ENCODE peak calls at places on chromosomes 4 and X, in seven cellular contexts. V is hepatocyte, A is OCI-LY7, Z is cardiac fibroblast, D is omental fat pad, J is H9, U is SK-N-SH. R is an unnamed sample.

GRCh38 chrX:109709129-109709631 is 23.9 kb downstream of the ACSL4 start:
- DNase-seq in U (no peak), A (peak), Z (peak), V (no peak), J (no peak), D (no peak), R (no peak)

GRCh38 chr4:3865986-3866812 is 100.0 kb downstream of the ADRA2C start:
- DNase-seq in D (no peak), J (peak), A (no peak), U (peak), V (no peak), Z (no peak), R (no peak)

GRCh38 chrX:71532078-71532752 is 689 bp upstream of the OGT start:
- DNase-seq in V (peak), D (no peak), Z (peak), A (peak), J (no peak), U (no peak), R (peak)

GRCh38 chr4:180527993-180528392 is 1715.2 kb upstream of the TENM3 start:
- DNase-seq in A (no peak), D (no peak), V (no peak), Z (no peak), J (no peak), U (no peak), R (no peak)

GRCh38 chrX:103730746-103731508 is 20.2 kb downstream of the TMEM31 start:
- DNase-seq in Z (peak), D (no peak), U (no peak), J (no peak), V (no peak), A (no peak), R (no peak)

GRCh38 chr4:183398298-183399129 is 45.9 kb upstream of the CDKN2AIP start:
- DNase-seq in V (peak), U (peak), J (peak), Z (peak), A (peak), D (peak), R (peak)

GRCh38 chr4:105473340-105474109 is at the start of gene PPA2:
- DNase-seq in Z (peak), V (peak), U (peak), J (peak), D (peak), A (peak), R (peak)

GRCh38 chr4:72397314-72397713 is 171.7 kb downstream of the ADAMTS3 start:
- DNase-seq in J (no peak), A (no peak), Z (peak), V (peak), U (no peak), D (no peak), R (no peak)

GRCh38 chrX:131650637-131651410 is 107.0 kb downstream of the OR13H1 start:
- DNase-seq in Z (peak), U (no peak), A (no peak), J (no peak), D (no peak), V (no peak), R (no peak)

GRCh38 chr4:119271361-119272085 is 50.4 kb downstream of the FABP2 start:
- DNase-seq in Z (no peak), V (no peak), J (no peak), D (no peak), U (no peak), A (no peak), R (no peak)

GRCh38 chrX:17553451-17553850 is 178.5 kb downstream of the NHS start:
- DNase-seq in V (no peak), J (peak), A (no peak), Z (peak), D (no peak), U (no peak), R (no peak)

GRCh38 chr4:32268949-32269348 is 1548.8 kb downstream of the PCDH7 start:
- DNase-seq in Z (peak), D (no peak), U (no peak), A (peak), V (no peak), J (no peak), R (no peak)

GRCh38 chr4:168731006-168731636 is 234.3 kb downstream of the PALLD start:
- DNase-seq in U (no peak), A (no peak), D (no peak), Z (peak), J (no peak), V (no peak), R (no peak)

GRCh38 chr4:147790412-147790811 is 58.5 kb downstream of the ARHGAP10 start:
- DNase-seq in V (no peak), Z (no peak), J (no peak), U (no peak), A (no peak), D (no peak), R (no peak)

GRCh38 chr4:133151301-133151680 is 2.2 kb downstream of the PCDH10 start:
- DNase-seq in J (no peak), V (no peak), D (no peak), A (no peak), U (no peak), Z (no peak), R (no peak)

GRCh38 chr4:35604252-35604651 is 640.1 kb downstream of the ARAP2 start:
- DNase-seq in J (no peak), U (no peak), A (no peak), V (no peak), Z (no peak), D (no peak), R (no peak)

GRCh38 chrX:45912316-45912715 is 632.9 kb downstream of the ZNF674 start:
- DNase-seq in V (no peak), J (no peak), A (no peak), Z (no peak), U (no peak), D (no peak), R (no peak)

GRCh38 chr4:177566691-177567090 is 124.5 kb upstream of the AGA start:
- DNase-seq in J (no peak), D (no peak), Z (no peak), A (no peak), U (no peak), V (no peak), R (no peak)

GRCh38 chr4:153205028-153205648 is 895 bp downstream of the TRIM2 start:
- DNase-seq in Z (no peak), A (no peak), V (peak), D (no peak), U (no peak), J (peak), R (peak)

GRCh38 chr4:173522160-173522873 is 7.7 kb downstream of the HAND2 start:
- DNase-seq in U (peak), D (peak), A (no peak), J (peak), V (peak), Z (peak), R (no peak)

GRCh38 chr4:141220271-141220654 is 432 bp upstream of the ZNF330 start:
- DNase-seq in U (no peak), V (no peak), D (no peak), A (no peak), J (peak), Z (no peak), R (no peak)

GRCh38 chr4:106334732-106335131 is 18.4 kb downstream of the AIMP1 start:
- DNase-seq in J (no peak), V (no peak), Z (no peak), U (no peak), A (no peak), D (no peak), R (no peak)

GRCh38 chr4:123478859-123479345 is 82.3 kb downstream of the SPRY1 start:
- DNase-seq in J (no peak), V (peak), A (peak), Z (peak), U (no peak), D (no peak), R (peak)

GRCh38 chrX:50769389-50770063 is 44.5 kb downstream of the SHROOM4 start:
- DNase-seq in Z (no peak), V (no peak), D (no peak), U (no peak), A (no peak), J (no peak), R (no peak)

GRCh38 chr4:173332963-173333657 is 1.0 kb downstream of the HMGB2 start:
- DNase-seq in J (no peak), D (no peak), V (no peak), Z (peak), A (no peak), U (no peak), R (peak)

GRCh38 chr4:124262211-124263179 is 450.0 kb downstream of the ANKRD50 start:
- DNase-seq in U (peak), J (peak), D (peak), Z (peak), V (peak), A (peak), R (peak)

GRCh38 chr4:48025005-48025404 is 8.4 kb downstream of the NIPAL1 start:
- DNase-seq in D (no peak), U (no peak), Z (peak), J (no peak), A (no peak), V (peak), R (no peak)

GRCh38 chr4:71396382-71396781 is 57.6 kb downstream of the SLC4A4 start:
- DNase-seq in Z (peak), J (no peak), V (peak), D (no peak), A (no peak), U (no peak), R (no peak)

GRCh38 chrX:128816919-128817318 is 706.4 kb downstream of the SMARCA1 start:
- DNase-seq in D (no peak), Z (no peak), V (peak), A (peak), U (peak), J (peak), R (no peak)
- TF ChIP-seq CTCF in D (no peak), Z (no peak), V (peak), A (peak), U (peak), J (peak), R (peak)

DNA sequence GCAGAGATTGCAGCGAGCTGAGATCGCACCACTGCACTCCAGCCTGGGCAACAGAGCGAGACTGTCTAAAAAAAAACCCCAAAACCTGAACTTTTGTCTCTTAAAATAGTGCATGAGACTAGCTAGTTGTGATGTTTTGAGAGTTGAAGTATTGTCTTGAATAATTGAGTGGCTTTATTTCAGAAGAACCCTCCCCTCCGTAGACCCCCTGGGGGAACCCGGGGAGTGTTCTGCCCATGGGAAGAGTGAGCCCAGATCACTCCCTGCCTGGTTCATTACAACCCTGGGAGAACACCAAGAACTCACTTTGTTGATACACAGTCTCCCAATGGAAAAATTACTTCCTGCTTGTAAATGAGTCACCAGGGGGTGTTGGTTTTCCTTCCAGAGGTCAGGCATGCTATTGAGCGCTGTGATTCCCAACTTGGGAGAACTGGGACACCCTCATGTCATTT is 65.3 kb upstream of the SHISA3 start:
- DNase-seq in D (no peak), V (peak), Z (peak), A (no peak), U (no peak), J (no peak), R (no peak)
- TF ChIP-seq CTCF in D (no peak), V (no peak), Z (no peak), A (no peak), U (no peak), J (no peak), R (no peak)

GRCh38 chr4:53929955-53930798 is 134.2 kb downstream of the CHIC2 start:
- DNase-seq in V (peak), Z (peak), A (peak), D (peak), U (peak), J (peak), R (peak)

GRCh38 chr4:53931423-53932060 is 132.9 kb downstream of the CHIC2 start:
- DNase-seq in J (no peak), A (no peak), U (no peak), D (no peak), V (no peak), Z (peak), R (no peak)

GRCh38 chr4:53929311-53929710 is 135.1 kb downstream of the CHIC2 start:
- DNase-seq in Z (peak), D (no peak), V (no peak), J (no peak), U (no peak), A (no peak), R (no peak)

GRCh38 chr4:53935780-53936179 is 128.6 kb downstream of the CHIC2 start:
- DNase-seq in Z (peak), A (no peak), U (no peak), J (no peak), V (no peak), D (no peak), R (no peak)

GRCh38 chr4:53932784-53933183 is 131.6 kb downstream of the CHIC2 start:
- DNase-seq in J (no peak), D (no peak), U (no peak), V (no peak), A (no peak), Z (peak), R (no peak)
- TF ChIP-seq CTCF in J (no peak), D (no peak), U (no peak), V (no peak), A (no peak), Z (no peak), R (no peak)

GRCh38 chr4:161564230-161564834 is 599.5 kb downstream of the FSTL5 start:
- DNase-seq in A (peak), U (no peak), V (peak), Z (peak), J (no peak), D (no peak), R (no peak)
- TF ChIP-seq CTCF in A (peak), U (peak), V (peak), Z (no peak), J (peak), D (no peak), R (no peak)

GRCh38 chr4:7844247-7844991 is 95.2 kb downstream of the AFAP1 start:
- DNase-seq in U (peak), V (peak), J (peak), A (peak), D (peak), Z (peak), R (peak)

GRCh38 chr4:7847206-7847605 is 92.5 kb downstream of the AFAP1 start:
- DNase-seq in D (no peak), Z (no peak), U (no peak), J (no peak), A (no peak), V (no peak), R (no peak)

GRCh38 chr4:7843831-7844230 is 95.8 kb downstream of the AFAP1 start:
- DNase-seq in U (no peak), A (no peak), J (no peak), D (no peak), V (no peak), Z (no peak), R (no peak)

GRCh38 chr4:7842384-7843279 is 97.0 kb downstream of the AFAP1 start:
- DNase-seq in D (no peak), V (peak), J (no peak), Z (peak), U (no peak), A (no peak), R (no peak)

DNA sequence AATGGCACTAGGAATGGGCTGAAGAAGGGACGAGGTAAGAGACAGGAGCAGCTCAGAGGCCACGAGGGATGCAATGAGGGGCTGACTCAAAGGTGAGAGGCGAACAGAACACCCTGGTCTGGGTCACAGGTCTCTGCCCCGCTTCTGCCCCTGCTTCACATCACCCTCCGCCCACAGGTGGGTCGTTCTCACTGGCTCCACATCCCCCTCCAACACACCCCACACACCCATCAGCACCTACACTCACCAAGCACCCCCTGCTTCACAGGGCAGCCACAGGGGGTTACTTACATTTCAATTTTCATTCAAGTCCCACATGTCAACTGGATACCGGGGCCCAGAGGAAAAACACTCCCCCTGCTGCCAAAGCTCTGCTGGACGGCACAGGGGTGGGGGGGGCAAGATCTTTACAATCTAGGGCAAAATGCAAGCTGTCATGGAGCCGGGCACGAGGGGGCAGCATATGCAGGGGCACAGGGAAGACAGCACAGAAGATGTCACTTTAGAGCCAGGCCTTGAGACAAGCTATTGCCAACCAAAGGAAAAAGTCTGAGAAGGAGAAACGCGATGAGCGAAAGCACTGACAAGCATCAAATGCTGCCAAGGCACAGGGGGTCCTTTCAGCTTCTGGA is 94.1 kb downstream of the AFAP1 start:
- DNase-seq in D (no peak), V (no peak), Z (no peak), A (no peak), J (no peak), U (no peak), R (peak)
- TF ChIP-seq CTCF in D (no peak), V (no peak), Z (peak), A (no peak), J (peak), U (peak), R (no peak)

DNA sequence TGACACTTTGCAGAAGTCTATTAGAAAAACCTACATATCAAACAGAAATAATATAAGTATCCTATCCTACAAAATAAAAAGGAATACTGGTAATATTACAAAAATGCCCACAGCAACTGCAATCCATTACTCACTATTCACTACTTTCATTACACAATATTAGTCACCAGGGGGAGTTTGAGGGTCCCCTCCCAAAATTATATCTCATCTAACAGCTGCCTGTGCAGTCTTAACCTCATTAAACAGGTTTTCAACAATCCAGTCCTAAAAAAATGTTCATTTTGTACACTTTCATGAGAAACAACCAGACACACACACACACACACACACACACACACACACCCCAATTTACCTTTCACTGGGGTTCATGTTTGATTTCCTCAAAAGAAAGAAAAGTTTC is 2.9 kb downstream of the CLOCK start:
- DNase-seq in Z (peak), V (no peak), J (no peak), A (peak), U (peak), D (no peak), R (no peak)
- TF ChIP-seq CTCF in Z (no peak), V (peak), J (peak), A (peak), U (peak), D (no peak), R (no peak)

GRCh38 chr4:95204873-95205272 is 343.9 kb downstream of the UNC5C start:
- DNase-seq in D (no peak), Z (peak), V (no peak), U (no peak), A (peak), J (no peak), R (no peak)
- TF ChIP-seq CTCF in D (no peak), Z (peak), V (peak), U (peak), A (peak), J (peak), R (no peak)

DNA sequence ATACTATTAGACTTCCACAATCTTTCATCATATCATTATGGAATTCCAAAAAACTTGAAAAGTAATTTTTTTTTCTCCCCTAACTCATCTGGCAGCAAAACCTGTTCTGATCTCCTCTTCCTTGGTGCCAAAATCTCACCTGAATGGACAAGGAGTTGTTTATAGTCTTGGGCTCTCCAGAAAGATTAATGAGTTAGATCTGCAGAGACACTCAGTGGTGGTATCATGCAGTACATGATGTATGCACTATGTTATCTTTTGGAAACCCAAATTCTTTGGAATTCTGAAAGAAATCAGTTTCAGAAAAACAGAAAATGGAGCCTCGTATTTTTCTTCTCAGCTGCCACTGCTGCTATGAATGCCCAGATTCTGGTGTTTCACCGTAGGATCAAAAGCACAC is 11.7 kb downstream of the GPM6B start:
- DNase-seq in U (no peak), J (no peak), V (no peak), A (peak), Z (no peak), D (no peak), R (no peak)
- TF ChIP-seq CTCF in U (no peak), J (no peak), V (no peak), A (peak), Z (no peak), D (no peak), R (no peak)

DNA sequence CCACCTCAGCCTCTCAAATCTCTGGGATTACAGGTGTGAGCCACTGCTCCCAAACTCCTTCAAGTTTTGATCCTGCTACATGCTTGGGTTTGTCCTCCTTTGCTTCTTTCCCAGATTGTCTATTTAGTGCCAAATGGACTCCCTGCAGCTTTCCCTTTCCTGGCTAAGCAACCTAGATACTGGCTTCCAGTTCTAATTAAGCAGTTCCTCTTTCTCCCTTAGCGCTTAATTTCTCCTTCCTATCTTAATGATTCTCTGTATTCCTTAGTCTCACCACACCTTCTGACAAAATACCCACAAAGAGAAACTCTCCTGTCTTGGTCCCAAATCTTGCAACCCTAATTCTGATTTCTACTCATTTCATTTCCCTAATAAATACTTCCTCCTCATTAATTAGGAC is 7.8 kb downstream of the RXFP1 start:
- DNase-seq in J (no peak), V (no peak), A (no peak), D (no peak), U (no peak), Z (no peak), R (no peak)
- TF ChIP-seq CTCF in J (no peak), V (no peak), A (no peak), D (no peak), U (no peak), Z (no peak), R (no peak)

DNA sequence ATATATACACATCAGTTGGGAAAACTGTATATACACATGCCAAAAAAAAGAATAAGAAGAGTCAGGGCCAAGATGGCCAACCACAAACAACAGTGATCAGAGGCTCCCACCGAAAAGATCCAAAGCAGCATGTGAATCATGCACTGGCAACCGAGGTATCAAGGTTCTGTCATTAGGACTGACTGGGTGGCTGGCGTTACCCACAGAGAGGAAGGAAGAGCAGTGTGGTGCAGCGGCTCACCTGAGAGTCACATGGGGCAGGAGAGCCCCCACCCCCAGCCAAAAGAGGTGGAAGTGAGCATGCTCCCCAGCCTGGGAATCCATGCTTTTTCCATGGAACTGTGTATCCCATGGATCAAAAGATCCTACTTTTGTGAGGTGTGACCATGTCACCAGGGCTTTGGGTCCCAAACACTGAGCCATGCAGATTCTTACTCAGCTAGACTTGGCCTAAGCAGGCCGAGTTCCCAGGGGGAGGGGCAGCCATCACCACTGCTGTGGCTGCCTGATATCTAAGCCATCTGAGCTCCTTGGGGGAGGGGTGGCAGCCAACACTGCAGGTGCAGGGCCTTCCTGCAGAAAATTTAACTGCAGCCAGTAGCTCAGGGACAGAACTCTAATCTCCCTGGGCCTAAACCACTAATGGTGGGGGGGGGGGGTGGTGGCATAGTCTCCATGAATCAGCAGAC is 52.8 kb downstream of the P2RY10 start:
- DNase-seq in A (peak), Z (no peak), V (no peak), U (no peak), J (no peak), D (no peak), R (peak)
- TF ChIP-seq CTCF in A (no peak), Z (no peak), V (no peak), U (no peak), J (no peak), D (no peak), R (no peak)